ENCODE peak calls at places on chromosomes 3 and 15, in four cellular contexts. M, Q, T and J are unnamed samples.

GRCh38 chr15:67462802-67463201 is 58.1 kb upstream of the C15orf61 start:
- DNase-seq in T (no peak), Q (no peak), M (no peak), J (no peak)

GRCh38 chr3:126546013-126546412 is 12.7 kb downstream of the C3orf22 start:
- DNase-seq in Q (no peak), T (peak; percentile 25), M (no peak), J (no peak)

GRCh38 chr3:13506680-13507079 is 26.6 kb downstream of the HDAC11 start:
- DNase-seq in Q (no peak), M (no peak), T (no peak), J (no peak)

GRCh38 chr3:33940149-33940548 is 141.7 kb downstream of the PDCD6IP start:
- DNase-seq in T (no peak), M (no peak), Q (no peak), J (no peak)

GRCh38 chr3:101813817-101814440 is 34.9 kb downstream of the NXPE3 start:
- DNase-seq in Q (no peak), M (peak; percentile 34), T (no peak), J (no peak)

GRCh38 chr3:189820365-189820720 is 189.2 kb downstream of the TP63 start:
- DNase-seq in Q (no peak), M (no peak), T (no peak), J (no peak)

GRCh38 chr15:76181705-76182107 is 121.9 kb downstream of the TMEM266 start:
- DNase-seq in T (no peak), Q (no peak), M (no peak), J (no peak)

GRCh38 chr3:54572197-54572895 is 355.5 kb downstream of the LRTM1 start:
- DNase-seq in T (no peak), Q (no peak), M (no peak), J (no peak)

GRCh38 chr3:64082411-64082810 is 59.1 kb upstream of the PSMD6 start:
- DNase-seq in T (no peak), M (no peak), Q (no peak), J (no peak)

DNA sequence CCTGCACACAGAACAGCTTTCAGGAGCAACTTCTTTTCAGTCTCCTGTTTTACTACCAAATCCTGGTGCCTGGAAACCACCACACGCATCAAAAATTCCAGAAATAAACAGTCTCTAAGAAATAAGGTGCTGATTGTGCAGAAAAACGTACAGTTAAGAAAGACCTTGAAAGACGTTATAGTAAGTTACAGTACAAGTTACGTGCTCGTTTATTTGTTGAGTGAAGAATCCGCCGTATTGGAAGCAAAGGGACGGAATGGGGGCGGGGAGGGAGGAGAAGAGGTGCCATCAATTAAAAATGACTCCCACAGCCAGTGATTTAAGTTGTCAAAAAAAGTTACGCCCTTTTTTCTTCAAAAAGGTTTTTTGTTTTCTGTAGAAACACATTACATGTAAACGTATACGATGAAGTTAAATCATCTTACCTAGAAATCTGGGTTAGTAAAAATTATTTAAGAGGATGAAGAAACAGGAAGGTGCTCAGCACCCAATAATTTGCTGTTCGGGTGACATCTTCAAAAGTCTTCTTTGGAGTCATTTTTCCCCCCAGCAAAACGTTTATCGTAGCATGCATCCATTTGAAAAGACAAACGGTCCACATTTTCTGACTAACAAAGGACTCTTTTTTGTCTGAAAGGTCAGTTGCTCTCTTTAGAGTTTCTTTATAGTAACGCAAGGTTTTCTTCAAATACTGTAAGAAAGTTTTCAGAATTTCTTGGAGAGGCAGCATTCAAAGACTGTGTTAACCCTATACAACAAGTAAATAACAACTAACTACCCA is 782 bp upstream of the UACA start:
- DNase-seq in T (no peak), Q (no peak), M (no peak), J (no peak)
- H3K4me3 ChIP-seq in T (peak overlapping the region; percentile 97), Q (peak overlapping the region; percentile 72), M (peak overlapping the region; percentile 48), J (peak overlapping the region; percentile 97)

DNA sequence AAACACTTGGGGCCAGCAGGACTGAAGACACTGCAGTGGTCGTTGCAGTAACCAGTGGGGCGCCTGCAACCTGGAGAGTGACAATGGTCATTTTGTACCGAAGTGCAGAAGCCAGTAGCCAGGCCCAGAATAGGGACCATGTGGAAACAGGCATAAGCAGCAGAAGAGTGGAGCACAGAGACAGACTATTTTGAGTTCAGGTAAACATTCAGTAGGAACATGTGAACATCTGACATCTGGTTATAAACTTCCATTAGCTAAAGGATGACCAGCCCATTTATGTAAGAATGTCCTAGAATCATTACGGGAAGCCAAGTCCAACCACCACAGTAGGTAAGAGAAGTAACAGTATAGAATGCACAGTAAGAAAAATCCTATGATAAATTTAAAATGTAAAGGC is 32.4 kb upstream of the TKT start:
- DNase-seq in M (no peak), Q (no peak), T (no peak), J (no peak)
- H3K36me3 ChIP-seq in M (peaks cover 41% of the 10 kb centered on the region), Q (peaks cover 77% of the 10 kb centered on the region), T (peaks cover 80% of the 10 kb centered on the region), J (no peaks in the 10 kb centered on the region)

GRCh38 chr15:98754283-98755022 is 106.1 kb downstream of the IGF1R start:
- DNase-seq in T (no peak), M (no peak), Q (peak; percentile 46), J (no peak)
- H3K4me3 ChIP-seq in T (peak overlapping the region; percentile 33), M (no peak overlapping the region), Q (no peak overlapping the region), J (no peak overlapping the region)

DNA sequence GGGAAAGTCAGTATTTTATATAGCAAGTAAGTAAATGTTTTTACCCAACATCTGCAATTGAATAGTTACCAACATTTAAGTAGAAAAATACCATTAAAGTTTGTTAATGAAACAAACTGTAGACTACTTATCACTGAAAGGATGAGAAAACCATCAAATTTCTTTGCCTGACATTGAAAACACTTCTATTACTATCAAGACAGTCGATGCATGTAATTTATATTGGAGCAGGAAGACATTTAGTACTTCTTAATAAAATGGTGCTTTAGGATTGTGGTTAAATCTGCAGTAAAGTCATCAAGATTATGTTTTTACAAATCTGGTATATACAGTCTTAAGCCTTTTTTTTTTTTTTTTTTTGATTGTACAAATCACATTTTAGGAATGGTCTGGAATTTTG is 13.9 kb upstream of the CHD2 start:
- DNase-seq in M (no peak), Q (no peak), T (no peak), J (no peak)
- H3K36me3 ChIP-seq in M (peaks cover 30% of the 10 kb centered on the region), Q (peaks cover 76% of the 10 kb centered on the region), T (peaks cover 26% of the 10 kb centered on the region), J (peaks cover 58% of the 10 kb centered on the region)

DNA sequence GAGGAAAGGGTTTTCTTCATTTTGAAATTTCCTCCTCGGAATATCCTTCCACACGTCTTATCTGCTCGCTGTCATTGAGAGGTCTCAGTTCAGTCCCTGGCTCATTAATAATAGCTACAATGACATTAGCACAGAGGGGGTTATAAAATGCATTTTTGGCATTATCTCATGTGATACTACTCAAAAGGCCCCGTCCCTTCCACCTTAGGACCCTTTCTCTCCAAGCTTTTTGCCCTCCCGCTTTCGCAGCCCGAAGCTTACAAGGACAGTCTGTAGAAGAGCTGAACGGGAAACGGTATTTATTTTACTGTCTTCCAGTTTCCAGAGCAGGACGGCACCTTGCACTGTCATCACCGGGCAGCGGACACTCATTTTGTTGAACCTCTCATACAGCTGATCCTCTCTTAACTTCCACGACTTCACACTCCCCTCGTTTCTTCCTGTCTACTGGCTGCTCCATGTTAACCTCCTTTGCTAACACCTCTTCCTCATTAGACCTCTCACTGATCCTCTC is 5.6 kb upstream of the PLEKHO2 start:
- DNase-seq in T (no peak), Q (no peak), M (no peak), J (no peak)
- H3K4me3 ChIP-seq in T (peak overlapping the region; percentile 12), Q (no peak overlapping the region), M (peak overlapping the region; percentile 23), J (peak overlapping the region; percentile 35)